ENCODE peak calls at places on chromosome 3, in five cellular contexts. A is T follicular helper cell, R is T-helper 1 cell, U is COR-L47, X is D341Med. P is an unnamed sample.

GRCh38 chr3:129357616-129358015 is 70.8 kb downstream of the EFCAB12 start:
- DNase-seq in X (no peak), R (no peak), U (no peak), A (no peak), P (no peak)

GRCh38 chr3:189624130-189624529 is 7.1 kb upstream of the TP63 start:
- DNase-seq in A (no peak), X (no peak), U (no peak), R (no peak), P (no peak)

GRCh38 chr3:138063416-138063815 is 52.0 kb downstream of the DZIP1L start:
- DNase-seq in U (no peak), A (no peak), R (no peak), X (peak; percentile 4), P (no peak)

GRCh38 chr3:69250014-69250413 is 127.6 kb upstream of the LMOD3 start:
- DNase-seq in R (no peak), U (no peak), A (peak; percentile 31), X (no peak), P (peak; percentile 48)

GRCh38 chr3:8301977-8302589 is 199.5 kb upstream of the LMCD1 start:
- DNase-seq in A (no peak), R (no peak), U (no peak), X (peak; percentile 63), P (peak; percentile 70)

GRCh38 chr3:134852893-134853351 is 57.9 kb downstream of the EPHB1 start:
- DNase-seq in U (no peak), A (no peak), R (no peak), X (no peak), P (no peak)

GRCh38 chr3:23068016-23068728 is 135.0 kb upstream of the UBE2E2 start:
- DNase-seq in U (no peak), X (no peak), A (no peak), R (no peak), P (no peak)

GRCh38 chr3:155960060-155960459 is 89.6 kb downstream of the GMPS start:
- DNase-seq in U (no peak), X (no peak), A (no peak), R (no peak), P (no peak)

GRCh38 chr3:186783731-186784515 is 546 bp downstream of the EIF4A2 start:
- DNase-seq in X (peak; percentile 84), U (peak; percentile 86), R (peak; percentile 63), A (peak; percentile 76), P (peak; percentile 75)

GRCh38 chr3:107574650-107575049 is 51.9 kb downstream of the BBX start:
- DNase-seq in U (peak; percentile 8), X (peak; percentile 35), A (no peak), R (no peak), P (peak; percentile 50)

GRCh38 chr3:144390786-144391185 is 419.2 kb downstream of the DIPK2A start:
- DNase-seq in A (no peak), R (no peak), U (no peak), X (no peak), P (no peak)

GRCh38 chr3:133821767-133822638 is 16.4 kb downstream of the SRPRB start:
- DNase-seq in X (no peak), A (no peak), R (no peak), U (no peak), P (peak; percentile 71)

GRCh38 chr3:170420307-170420821 is 1.7 kb downstream of the CLDN11 start:
- DNase-seq in U (no peak), X (no peak), R (no peak), A (no peak), P (no peak)

GRCh38 chr3:125062904-125063618 is 7.3 kb upstream of the HEG1 start:
- DNase-seq in R (no peak), A (no peak), U (no peak), X (no peak), P (peak; percentile 91)